ENCODE peak calls at places on chromosomes 4 and X, in ten cellular contexts. U, K, W, A, P, E, X, I, Q and Y are unnamed samples.

GRCh38 chrX:19857131-19857530 is 30.3 kb downstream of the SH3KBP1 start:
- DNase-seq in U (no peak), K (no peak), W (no peak), A (no peak), P (no peak), E (no peak), X (no peak), I (no peak), Q (no peak), Y (no peak)

GRCh38 chrX:17944833-17945497 is 83.9 kb upstream of the RAI2 start:
- DNase-seq in U (no peak), K (no peak), W (peak), A (no peak), P (no peak), E (no peak), X (no peak), I (no peak), Q (peak), Y (no peak)

GRCh38 chrX:150348365-150348764 is 14.8 kb upstream of the MAMLD1 start:
- DNase-seq in U (no peak), K (no peak), W (peak), A (no peak), P (no peak), E (no peak), X (no peak), I (no peak), Q (no peak), Y (peak)

GRCh38 chr4:107755841-107756356 is 35.9 kb upstream of the PAPSS1 start:
- DNase-seq in U (no peak), K (no peak), W (no peak), A (no peak), P (no peak), E (no peak), X (no peak), I (no peak), Q (no peak), Y (no peak)

GRCh38 chr4:166012129-166013078 is 139.4 kb downstream of the TLL1 start:
- DNase-seq in U (no peak), K (no peak), W (no peak), A (no peak), P (no peak), E (no peak), X (no peak), I (no peak), Q (no peak), Y (peak)

GRCh38 chr4:792729-793108 is 33.2 kb downstream of the CPLX1 start:
- DNase-seq in U (peak), K (no peak), W (no peak), A (no peak), P (no peak), E (no peak), X (peak), I (no peak), Q (no peak), Y (no peak)

GRCh38 chr4:8702020-8702495 is 109.5 kb downstream of the CPZ start:
- DNase-seq in U (no peak), K (no peak), W (no peak), A (peak), P (no peak), E (peak), X (no peak), I (no peak), Q (no peak), Y (no peak)

GRCh38 chr4:88078592-88078991 is 71.2 kb downstream of the PKD2 start:
- DNase-seq in U (no peak), K (no peak), W (no peak), A (no peak), P (no peak), E (no peak), X (no peak), I (no peak), Q (no peak), Y (no peak)

GRCh38 chr4:61752617-61753016 is 552.5 kb downstream of the ADGRL3 start:
- DNase-seq in U (no peak), K (no peak), W (no peak), A (no peak), P (no peak), E (no peak), X (no peak), I (no peak), Q (no peak), Y (no peak)
- TF ChIP-seq CTCF in U (no peak), K (no peak), W (no peak), A (no peak), P (no peak), E (no peak), X (no peak), I (no peak), Q (no peak), Y (no peak)

GRCh38 chr4:82578935-82579334 is 17.1 kb upstream of the TMEM150C start:
- DNase-seq in U (no peak), K (no peak), W (no peak), A (no peak), P (no peak), E (no peak), X (no peak), I (no peak), Q (no peak), Y (no peak)
- TF ChIP-seq CTCF in U (no peak), K (peak), W (no peak), A (peak), P (no peak), E (no peak), X (no peak), I (no peak), Q (no peak), Y (peak)

GRCh38 chrX:134144231-134144630 is 92.8 kb upstream of the CCDC160 start:
- DNase-seq in U (no peak), K (no peak), W (no peak), A (no peak), P (no peak), E (no peak), X (no peak), I (no peak), Q (peak), Y (no peak)
- TF ChIP-seq CTCF in U (no peak), K (peak), W (peak), A (peak), P (no peak), E (no peak), X (peak), I (peak), Q (peak), Y (peak)

DNA sequence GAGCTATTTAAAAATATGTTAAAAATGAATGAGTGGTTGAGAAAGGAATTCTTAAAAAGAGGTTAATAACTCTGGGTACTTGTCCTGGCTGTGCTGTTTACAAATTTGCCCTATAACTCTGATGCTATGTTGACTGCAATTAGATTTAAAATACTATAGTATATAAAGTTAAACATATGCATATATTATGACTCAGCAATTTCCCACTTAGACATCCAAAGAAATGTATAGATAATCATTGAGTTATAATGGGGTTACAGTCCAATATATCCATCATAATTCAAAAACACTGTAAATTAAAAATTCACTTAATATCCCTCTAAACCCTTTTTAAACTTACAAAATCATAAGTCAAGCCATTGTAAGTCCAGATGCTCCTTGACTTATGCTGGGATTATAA is 430.3 kb downstream of the PACRGL start:
- DNase-seq in U (no peak), K (no peak), W (no peak), A (no peak), P (no peak), E (no peak), X (no peak), I (no peak), Q (no peak), Y (no peak)
- TF ChIP-seq CTCF in U (no peak), K (no peak), W (no peak), A (no peak), P (no peak), E (no peak), X (no peak), I (no peak), Q (no peak), Y (no peak)